ENCODE peak calls at places on chromosomes 4 and X, in eight cellular contexts. One of them, this sample, is unnamed.

GRCh38 chr4:3781997-3782930 is 16.1 kb downstream of the ADRA2C start:
- DNase-seq in T-cell: no peak
- DNase-seq in ACHN: no peak
- DNase-seq in amygdala: no peak
- DNase-seq in AG04449: no peak
- DNase-seq in CD4-positive, alpha-beta memory T cell: no peak
- DNase-seq in activated naive CD4-positive, alpha-beta T cell treated with anti-CD3 and anti-CD28 coated beads, Interleukin-2, amount 50 U/mL, for 72 hours: no peak
- DNase-seq in heart right ventricle: no peak
- DNase-seq in this sample: no peak

GRCh38 chr4:86356831-86357230 is 3.0 kb downstream of the MAPK10 start:
- DNase-seq in T-cell: no peak
- DNase-seq in ACHN: no peak
- DNase-seq in amygdala: no peak
- DNase-seq in AG04449: no peak
- DNase-seq in CD4-positive, alpha-beta memory T cell: no peak
- DNase-seq in activated naive CD4-positive, alpha-beta T cell treated with anti-CD3 and anti-CD28 coated beads, Interleukin-2, amount 50 U/mL, for 72 hours: no peak
- DNase-seq in heart right ventricle: no peak
- DNase-seq in this sample: no peak

GRCh38 chr4:43271946-43272345 is 379.4 kb downstream of the GRXCR1 start:
- DNase-seq in T-cell: no peak
- DNase-seq in ACHN: no peak
- DNase-seq in amygdala: no peak
- DNase-seq in AG04449: no peak
- DNase-seq in CD4-positive, alpha-beta memory T cell: no peak
- DNase-seq in activated naive CD4-positive, alpha-beta T cell treated with anti-CD3 and anti-CD28 coated beads, Interleukin-2, amount 50 U/mL, for 72 hours: no peak
- DNase-seq in heart right ventricle: no peak
- DNase-seq in this sample: no peak

GRCh38 chr4:86957214-86957613 is 22.4 kb downstream of the AFF1 start:
- DNase-seq in T-cell: no peak
- DNase-seq in ACHN: no peak
- DNase-seq in amygdala: no peak
- DNase-seq in AG04449: no peak
- DNase-seq in CD4-positive, alpha-beta memory T cell: no peak
- DNase-seq in activated naive CD4-positive, alpha-beta T cell treated with anti-CD3 and anti-CD28 coated beads, Interleukin-2, amount 50 U/mL, for 72 hours: no peak
- DNase-seq in heart right ventricle: no peak
- DNase-seq in this sample: no peak

GRCh38 chrX:67346667-67347066 is 197.2 kb upstream of the AR start:
- DNase-seq in T-cell: no peak
- DNase-seq in ACHN: no peak
- DNase-seq in amygdala: no peak
- DNase-seq in AG04449: no peak
- DNase-seq in CD4-positive, alpha-beta memory T cell: no peak
- DNase-seq in activated naive CD4-positive, alpha-beta T cell treated with anti-CD3 and anti-CD28 coated beads, Interleukin-2, amount 50 U/mL, for 72 hours: no peak
- DNase-seq in heart right ventricle: no peak
- DNase-seq in this sample: no peak

GRCh38 chr4:99861120-99861905 is 32.9 kb downstream of the LAMTOR3 start:
- DNase-seq in T-cell: no peak
- DNase-seq in ACHN: no peak
- DNase-seq in amygdala: no peak
- DNase-seq in AG04449: no peak
- DNase-seq in CD4-positive, alpha-beta memory T cell: no peak
- DNase-seq in activated naive CD4-positive, alpha-beta T cell treated with anti-CD3 and anti-CD28 coated beads, Interleukin-2, amount 50 U/mL, for 72 hours: no peak
- DNase-seq in heart right ventricle: no peak
- DNase-seq in this sample: no peak

GRCh38 chr4:101211146-101211553 is 136.2 kb downstream of the PPP3CA start:
- DNase-seq in T-cell: no peak
- DNase-seq in ACHN: no peak
- DNase-seq in amygdala: no peak
- DNase-seq in AG04449: no peak
- DNase-seq in CD4-positive, alpha-beta memory T cell: no peak
- DNase-seq in activated naive CD4-positive, alpha-beta T cell treated with anti-CD3 and anti-CD28 coated beads, Interleukin-2, amount 50 U/mL, for 72 hours: no peak
- DNase-seq in heart right ventricle: no peak
- DNase-seq in this sample: no peak

GRCh38 chrX:332496-332860 is 13.9 kb upstream of the GTPBP6 start:
- DNase-seq in T-cell: no peak
- DNase-seq in ACHN: no peak
- DNase-seq in amygdala: no peak
- DNase-seq in AG04449: no peak
- DNase-seq in CD4-positive, alpha-beta memory T cell: no peak
- DNase-seq in activated naive CD4-positive, alpha-beta T cell treated with anti-CD3 and anti-CD28 coated beads, Interleukin-2, amount 50 U/mL, for 72 hours: no peak
- DNase-seq in heart right ventricle: no peak
- DNase-seq in this sample: no peak

GRCh38 chr4:3871181-3871852 is 105.1 kb downstream of the ADRA2C start:
- DNase-seq in T-cell: no peak
- DNase-seq in ACHN: no peak
- DNase-seq in amygdala: no peak
- DNase-seq in AG04449: no peak
- DNase-seq in CD4-positive, alpha-beta memory T cell: no peak
- DNase-seq in activated naive CD4-positive, alpha-beta T cell treated with anti-CD3 and anti-CD28 coated beads, Interleukin-2, amount 50 U/mL, for 72 hours: no peak
- DNase-seq in heart right ventricle: no peak
- DNase-seq in this sample: no peak

GRCh38 chrX:24306430-24306829 is 7.4 kb downstream of the SUPT20HL2 start:
- DNase-seq in T-cell: no peak
- DNase-seq in ACHN: no peak
- DNase-seq in amygdala: no peak
- DNase-seq in AG04449: no peak
- DNase-seq in CD4-positive, alpha-beta memory T cell: no peak
- DNase-seq in activated naive CD4-positive, alpha-beta T cell treated with anti-CD3 and anti-CD28 coated beads, Interleukin-2, amount 50 U/mL, for 72 hours: no peak
- DNase-seq in heart right ventricle: no peak
- DNase-seq in this sample: no peak

GRCh38 chr4:150173854-150174398 is 95.7 kb downstream of the DCLK2 start:
- DNase-seq in T-cell: no peak
- DNase-seq in ACHN: no peak
- DNase-seq in amygdala: no peak
- DNase-seq in AG04449: no peak
- DNase-seq in CD4-positive, alpha-beta memory T cell: no peak
- DNase-seq in activated naive CD4-positive, alpha-beta T cell treated with anti-CD3 and anti-CD28 coated beads, Interleukin-2, amount 50 U/mL, for 72 hours: no peak
- DNase-seq in heart right ventricle: peak
- DNase-seq in this sample: no peak

GRCh38 chr4:1045595-1046201 is 34.3 kb downstream of the FGFRL1 start:
- DNase-seq in T-cell: no peak
- DNase-seq in ACHN: no peak
- DNase-seq in amygdala: no peak
- DNase-seq in AG04449: no peak
- DNase-seq in CD4-positive, alpha-beta memory T cell: no peak
- DNase-seq in activated naive CD4-positive, alpha-beta T cell treated with anti-CD3 and anti-CD28 coated beads, Interleukin-2, amount 50 U/mL, for 72 hours: no peak
- DNase-seq in heart right ventricle: no peak
- DNase-seq in this sample: no peak

GRCh38 chrX:135194684-135195083 is 23.5 kb upstream of the CT55 start:
- DNase-seq in T-cell: no peak
- DNase-seq in ACHN: no peak
- DNase-seq in amygdala: no peak
- DNase-seq in AG04449: no peak
- DNase-seq in CD4-positive, alpha-beta memory T cell: no peak
- DNase-seq in activated naive CD4-positive, alpha-beta T cell treated with anti-CD3 and anti-CD28 coated beads, Interleukin-2, amount 50 U/mL, for 72 hours: no peak
- DNase-seq in heart right ventricle: no peak
- DNase-seq in this sample: no peak

GRCh38 chr4:3770323-3771166 is 4.4 kb downstream of the ADRA2C start:
- DNase-seq in T-cell: no peak
- DNase-seq in ACHN: no peak
- DNase-seq in amygdala: no peak
- DNase-seq in AG04449: no peak
- DNase-seq in CD4-positive, alpha-beta memory T cell: no peak
- DNase-seq in activated naive CD4-positive, alpha-beta T cell treated with anti-CD3 and anti-CD28 coated beads, Interleukin-2, amount 50 U/mL, for 72 hours: no peak
- DNase-seq in heart right ventricle: no peak
- DNase-seq in this sample: no peak

GRCh38 chr4:158929939-158930344 is 161.1 kb downstream of the FNIP2 start:
- DNase-seq in T-cell: no peak
- DNase-seq in ACHN: peak
- DNase-seq in amygdala: no peak
- DNase-seq in AG04449: no peak
- DNase-seq in CD4-positive, alpha-beta memory T cell: peak
- DNase-seq in activated naive CD4-positive, alpha-beta T cell treated with anti-CD3 and anti-CD28 coated beads, Interleukin-2, amount 50 U/mL, for 72 hours: no peak
- DNase-seq in heart right ventricle: no peak
- DNase-seq in this sample: no peak

GRCh38 chrX:120380699-120381098 is 18.8 kb downstream of the ATP1B4 start:
- DNase-seq in T-cell: peak
- DNase-seq in ACHN: peak
- DNase-seq in amygdala: no peak
- DNase-seq in AG04449: no peak
- DNase-seq in CD4-positive, alpha-beta memory T cell: peak
- DNase-seq in activated naive CD4-positive, alpha-beta T cell treated with anti-CD3 and anti-CD28 coated beads, Interleukin-2, amount 50 U/mL, for 72 hours: peak
- DNase-seq in heart right ventricle: no peak
- DNase-seq in this sample: peak

GRCh38 chr4:113052379-113052951 is 3.0 kb downstream of the ANK2 start:
- DNase-seq in T-cell: no peak
- DNase-seq in ACHN: peak
- DNase-seq in amygdala: no peak
- DNase-seq in AG04449: peak
- DNase-seq in CD4-positive, alpha-beta memory T cell: no peak
- DNase-seq in activated naive CD4-positive, alpha-beta T cell treated with anti-CD3 and anti-CD28 coated beads, Interleukin-2, amount 50 U/mL, for 72 hours: no peak
- DNase-seq in heart right ventricle: no peak
- DNase-seq in this sample: peak

GRCh38 chrX:21373637-21374162 is 518 bp upstream of the CNKSR2 start:
- DNase-seq in T-cell: peak
- DNase-seq in ACHN: no peak
- DNase-seq in amygdala: no peak
- DNase-seq in AG04449: no peak
- DNase-seq in CD4-positive, alpha-beta memory T cell: peak
- DNase-seq in activated naive CD4-positive, alpha-beta T cell treated with anti-CD3 and anti-CD28 coated beads, Interleukin-2, amount 50 U/mL, for 72 hours: peak
- DNase-seq in heart right ventricle: no peak
- DNase-seq in this sample: no peak

GRCh38 chrX:13398073-13398823 is 78.4 kb upstream of the ATXN3L start:
- DNase-seq in T-cell: no peak
- DNase-seq in ACHN: peak
- DNase-seq in amygdala: no peak
- DNase-seq in AG04449: peak
- DNase-seq in CD4-positive, alpha-beta memory T cell: no peak
- DNase-seq in activated naive CD4-positive, alpha-beta T cell treated with anti-CD3 and anti-CD28 coated beads, Interleukin-2, amount 50 U/mL, for 72 hours: no peak
- DNase-seq in heart right ventricle: peak
- DNase-seq in this sample: peak

GRCh38 chr4:88060431-88060830 is 53.0 kb downstream of the PKD2 start:
- DNase-seq in T-cell: no peak
- DNase-seq in ACHN: no peak
- DNase-seq in amygdala: no peak
- DNase-seq in AG04449: no peak
- DNase-seq in CD4-positive, alpha-beta memory T cell: no peak
- DNase-seq in activated naive CD4-positive, alpha-beta T cell treated with anti-CD3 and anti-CD28 coated beads, Interleukin-2, amount 50 U/mL, for 72 hours: no peak
- DNase-seq in heart right ventricle: no peak
- DNase-seq in this sample: no peak

GRCh38 chrX:86829786-86830185 is 681.5 kb downstream of the DACH2 start:
- DNase-seq in T-cell: no peak
- DNase-seq in ACHN: no peak
- DNase-seq in amygdala: no peak
- DNase-seq in AG04449: no peak
- DNase-seq in CD4-positive, alpha-beta memory T cell: no peak
- DNase-seq in activated naive CD4-positive, alpha-beta T cell treated with anti-CD3 and anti-CD28 coated beads, Interleukin-2, amount 50 U/mL, for 72 hours: no peak
- DNase-seq in heart right ventricle: no peak
- DNase-seq in this sample: no peak

GRCh38 chr4:187021436-187022205 is 298.0 kb upstream of the FAT1 start:
- DNase-seq in T-cell: no peak
- DNase-seq in ACHN: no peak
- DNase-seq in amygdala: no peak
- DNase-seq in AG04449: no peak
- DNase-seq in CD4-positive, alpha-beta memory T cell: no peak
- DNase-seq in activated naive CD4-positive, alpha-beta T cell treated with anti-CD3 and anti-CD28 coated beads, Interleukin-2, amount 50 U/mL, for 72 hours: no peak
- DNase-seq in heart right ventricle: no peak
- DNase-seq in this sample: no peak

GRCh38 chr4:182648766-182649165 is 268.4 kb downstream of the DCTD start:
- DNase-seq in T-cell: no peak
- DNase-seq in ACHN: no peak
- DNase-seq in amygdala: no peak
- DNase-seq in AG04449: no peak
- DNase-seq in CD4-positive, alpha-beta memory T cell: no peak
- DNase-seq in activated naive CD4-positive, alpha-beta T cell treated with anti-CD3 and anti-CD28 coated beads, Interleukin-2, amount 50 U/mL, for 72 hours: no peak
- DNase-seq in heart right ventricle: no peak
- DNase-seq in this sample: no peak

GRCh38 chrX:40855411-40855810 is 120.1 kb upstream of the MED14 start:
- DNase-seq in T-cell: no peak
- DNase-seq in ACHN: no peak
- DNase-seq in amygdala: no peak
- DNase-seq in AG04449: no peak
- DNase-seq in CD4-positive, alpha-beta memory T cell: no peak
- DNase-seq in activated naive CD4-positive, alpha-beta T cell treated with anti-CD3 and anti-CD28 coated beads, Interleukin-2, amount 50 U/mL, for 72 hours: no peak
- DNase-seq in heart right ventricle: no peak
- DNase-seq in this sample: no peak

GRCh38 chrX:17375631-17376380 is 806 bp downstream of the NHS start:
- DNase-seq in T-cell: no peak
- DNase-seq in ACHN: peak
- DNase-seq in amygdala: no peak
- DNase-seq in AG04449: no peak
- DNase-seq in CD4-positive, alpha-beta memory T cell: no peak
- DNase-seq in activated naive CD4-positive, alpha-beta T cell treated with anti-CD3 and anti-CD28 coated beads, Interleukin-2, amount 50 U/mL, for 72 hours: no peak
- DNase-seq in heart right ventricle: no peak
- DNase-seq in this sample: no peak

GRCh38 chr4:123399638-123400358 is 3.2 kb downstream of the SPRY1 start:
- DNase-seq in T-cell: no peak
- DNase-seq in ACHN: peak
- DNase-seq in amygdala: peak
- DNase-seq in AG04449: no peak
- DNase-seq in CD4-positive, alpha-beta memory T cell: peak
- DNase-seq in activated naive CD4-positive, alpha-beta T cell treated with anti-CD3 and anti-CD28 coated beads, Interleukin-2, amount 50 U/mL, for 72 hours: no peak
- DNase-seq in heart right ventricle: peak
- DNase-seq in this sample: no peak

GRCh38 chr4:176897226-176897625 is 104.5 kb upstream of the VEGFC start:
- DNase-seq in T-cell: no peak
- DNase-seq in ACHN: no peak
- DNase-seq in amygdala: no peak
- DNase-seq in AG04449: no peak
- DNase-seq in CD4-positive, alpha-beta memory T cell: no peak
- DNase-seq in activated naive CD4-positive, alpha-beta T cell treated with anti-CD3 and anti-CD28 coated beads, Interleukin-2, amount 50 U/mL, for 72 hours: no peak
- DNase-seq in heart right ventricle: no peak
- DNase-seq in this sample: no peak

GRCh38 chr4:25863347-25863784 is 578 bp upstream of the SEL1L3 start:
- DNase-seq in T-cell: no peak
- DNase-seq in ACHN: peak
- DNase-seq in amygdala: no peak
- DNase-seq in AG04449: no peak
- DNase-seq in CD4-positive, alpha-beta memory T cell: no peak
- DNase-seq in activated naive CD4-positive, alpha-beta T cell treated with anti-CD3 and anti-CD28 coated beads, Interleukin-2, amount 50 U/mL, for 72 hours: no peak
- DNase-seq in heart right ventricle: no peak
- DNase-seq in this sample: no peak

GRCh38 chr4:169314906-169315305 is 44.1 kb upstream of the SH3RF1 start:
- DNase-seq in T-cell: no peak
- DNase-seq in ACHN: peak
- DNase-seq in amygdala: no peak
- DNase-seq in AG04449: no peak
- DNase-seq in CD4-positive, alpha-beta memory T cell: no peak
- DNase-seq in activated naive CD4-positive, alpha-beta T cell treated with anti-CD3 and anti-CD28 coated beads, Interleukin-2, amount 50 U/mL, for 72 hours: no peak
- DNase-seq in heart right ventricle: peak
- DNase-seq in this sample: peak

GRCh38 chr4:85715996-85716737 is 241.2 kb downstream of the ARHGAP24 start:
- DNase-seq in T-cell: no peak
- DNase-seq in ACHN: no peak
- DNase-seq in amygdala: no peak
- DNase-seq in AG04449: no peak
- DNase-seq in CD4-positive, alpha-beta memory T cell: no peak
- DNase-seq in activated naive CD4-positive, alpha-beta T cell treated with anti-CD3 and anti-CD28 coated beads, Interleukin-2, amount 50 U/mL, for 72 hours: no peak
- DNase-seq in heart right ventricle: no peak
- DNase-seq in this sample: no peak

GRCh38 chrX:109830704-109831206 is 97.7 kb upstream of the ACSL4 start:
- DNase-seq in T-cell: no peak
- DNase-seq in ACHN: peak
- DNase-seq in amygdala: no peak
- DNase-seq in AG04449: no peak
- DNase-seq in CD4-positive, alpha-beta memory T cell: no peak
- DNase-seq in activated naive CD4-positive, alpha-beta T cell treated with anti-CD3 and anti-CD28 coated beads, Interleukin-2, amount 50 U/mL, for 72 hours: no peak
- DNase-seq in heart right ventricle: no peak
- DNase-seq in this sample: no peak

GRCh38 chr4:82358773-82359324 is 14.9 kb downstream of the HNRNPD start:
- DNase-seq in T-cell: no peak
- DNase-seq in ACHN: no peak
- DNase-seq in amygdala: no peak
- DNase-seq in AG04449: no peak
- DNase-seq in CD4-positive, alpha-beta memory T cell: no peak
- DNase-seq in activated naive CD4-positive, alpha-beta T cell treated with anti-CD3 and anti-CD28 coated beads, Interleukin-2, amount 50 U/mL, for 72 hours: no peak
- DNase-seq in heart right ventricle: no peak
- DNase-seq in this sample: no peak

GRCh38 chr4:73034896-73035295 is 34.6 kb downstream of the COX18 start:
- DNase-seq in T-cell: no peak
- DNase-seq in ACHN: no peak
- DNase-seq in amygdala: no peak
- DNase-seq in AG04449: no peak
- DNase-seq in CD4-positive, alpha-beta memory T cell: no peak
- DNase-seq in activated naive CD4-positive, alpha-beta T cell treated with anti-CD3 and anti-CD28 coated beads, Interleukin-2, amount 50 U/mL, for 72 hours: no peak
- DNase-seq in heart right ventricle: no peak
- DNase-seq in this sample: no peak

GRCh38 chr4:177008836-177009501 is 216.2 kb upstream of the VEGFC start:
- DNase-seq in T-cell: no peak
- DNase-seq in ACHN: no peak
- DNase-seq in amygdala: no peak
- DNase-seq in AG04449: no peak
- DNase-seq in CD4-positive, alpha-beta memory T cell: no peak
- DNase-seq in activated naive CD4-positive, alpha-beta T cell treated with anti-CD3 and anti-CD28 coated beads, Interleukin-2, amount 50 U/mL, for 72 hours: no peak
- DNase-seq in heart right ventricle: no peak
- DNase-seq in this sample: no peak

This sample was measured in DMS 273 treated with DMSO at 0.1 percent for 48 hours.